ENCODE peak calls at places on chromosomes 6 and 20, in five cellular contexts. One of them, this sample, is unnamed.

GRCh38 chr6:84657486-84657885 is 106.9 kb downstream of the TBX18 start:
- DNase-seq in neural crest cell: no peak
- DNase-seq in activated T-helper 1 cell treated with anti-CD3 and anti-CD28 coated beads, Interleukin-2, amount 50 U/mL, for 16 hours: no peak
- DNase-seq in activated naive CD4-positive, alpha-beta T cell treated with anti-CD3 and anti-CD28 coated beads, Interleukin-2, amount 10 ng/mL, durations not matched to agents 7 days and 5 days: no peak
- DNase-seq in NCI-H1105: no peak
- DNase-seq in this sample: no peak

GRCh38 chr6:10521104-10521808 is at the start of gene GCNT2:
- DNase-seq in neural crest cell: no peak
- DNase-seq in NCI-H1105: no peak
- DNase-seq in activated naive CD4-positive, alpha-beta T cell treated with anti-CD3 and anti-CD28 coated beads, Interleukin-2, amount 10 ng/mL, durations not matched to agents 7 days and 5 days: no peak
- DNase-seq in activated T-helper 1 cell treated with anti-CD3 and anti-CD28 coated beads, Interleukin-2, amount 50 U/mL, for 16 hours: no peak
- DNase-seq in this sample: peak; percentile 28

GRCh38 chr6:117145940-117146339 is 119.4 kb upstream of the VGLL2 start:
- DNase-seq in NCI-H1105: no peak
- DNase-seq in neural crest cell: no peak
- DNase-seq in activated naive CD4-positive, alpha-beta T cell treated with anti-CD3 and anti-CD28 coated beads, Interleukin-2, amount 10 ng/mL, durations not matched to agents 7 days and 5 days: no peak
- DNase-seq in activated T-helper 1 cell treated with anti-CD3 and anti-CD28 coated beads, Interleukin-2, amount 50 U/mL, for 16 hours: no peak
- DNase-seq in this sample: no peak

GRCh38 chr6:37239950-37240713 is 17.4 kb upstream of the TBC1D22B start:
- DNase-seq in neural crest cell: no peak
- DNase-seq in activated naive CD4-positive, alpha-beta T cell treated with anti-CD3 and anti-CD28 coated beads, Interleukin-2, amount 10 ng/mL, durations not matched to agents 7 days and 5 days: peak; percentile 46
- DNase-seq in activated T-helper 1 cell treated with anti-CD3 and anti-CD28 coated beads, Interleukin-2, amount 50 U/mL, for 16 hours: peak; percentile 41
- DNase-seq in NCI-H1105: peak; percentile 96
- DNase-seq in this sample: no peak

GRCh38 chr6:88922775-88923548 is 40.5 kb downstream of the RNGTT start:
- DNase-seq in activated naive CD4-positive, alpha-beta T cell treated with anti-CD3 and anti-CD28 coated beads, Interleukin-2, amount 10 ng/mL, durations not matched to agents 7 days and 5 days: no peak
- DNase-seq in activated T-helper 1 cell treated with anti-CD3 and anti-CD28 coated beads, Interleukin-2, amount 50 U/mL, for 16 hours: no peak
- DNase-seq in neural crest cell: no peak
- DNase-seq in NCI-H1105: no peak
- DNase-seq in this sample: no peak

GRCh38 chr6:127345521-127345920 is 2.1 kb upstream of the ECHDC1 start:
- DNase-seq in NCI-H1105: no peak
- DNase-seq in activated T-helper 1 cell treated with anti-CD3 and anti-CD28 coated beads, Interleukin-2, amount 50 U/mL, for 16 hours: no peak
- DNase-seq in neural crest cell: no peak
- DNase-seq in activated naive CD4-positive, alpha-beta T cell treated with anti-CD3 and anti-CD28 coated beads, Interleukin-2, amount 10 ng/mL, durations not matched to agents 7 days and 5 days: no peak
- DNase-seq in this sample: no peak

GRCh38 chr6:110714143-110714542 is 101.1 kb downstream of the CDK19 start:
- DNase-seq in neural crest cell: no peak
- DNase-seq in NCI-H1105: no peak
- DNase-seq in activated T-helper 1 cell treated with anti-CD3 and anti-CD28 coated beads, Interleukin-2, amount 50 U/mL, for 16 hours: no peak
- DNase-seq in activated naive CD4-positive, alpha-beta T cell treated with anti-CD3 and anti-CD28 coated beads, Interleukin-2, amount 10 ng/mL, durations not matched to agents 7 days and 5 days: no peak
- DNase-seq in this sample: no peak

GRCh38 chr6:16130932-16131387 is 2.1 kb downstream of the MYLIP start:
- DNase-seq in NCI-H1105: peak; percentile 52
- DNase-seq in neural crest cell: no peak
- DNase-seq in activated naive CD4-positive, alpha-beta T cell treated with anti-CD3 and anti-CD28 coated beads, Interleukin-2, amount 10 ng/mL, durations not matched to agents 7 days and 5 days: peak; percentile 74
- DNase-seq in activated T-helper 1 cell treated with anti-CD3 and anti-CD28 coated beads, Interleukin-2, amount 50 U/mL, for 16 hours: no peak
- DNase-seq in this sample: no peak

GRCh38 chr6:16135078-16135477 is 6.2 kb downstream of the MYLIP start:
- DNase-seq in neural crest cell: no peak
- DNase-seq in activated T-helper 1 cell treated with anti-CD3 and anti-CD28 coated beads, Interleukin-2, amount 50 U/mL, for 16 hours: no peak
- DNase-seq in NCI-H1105: no peak
- DNase-seq in activated naive CD4-positive, alpha-beta T cell treated with anti-CD3 and anti-CD28 coated beads, Interleukin-2, amount 10 ng/mL, durations not matched to agents 7 days and 5 days: no peak
- DNase-seq in this sample: no peak

GRCh38 chr6:133290926-133291325 is 49.8 kb downstream of the EYA4 start:
- DNase-seq in neural crest cell: no peak
- DNase-seq in activated naive CD4-positive, alpha-beta T cell treated with anti-CD3 and anti-CD28 coated beads, Interleukin-2, amount 10 ng/mL, durations not matched to agents 7 days and 5 days: no peak
- DNase-seq in activated T-helper 1 cell treated with anti-CD3 and anti-CD28 coated beads, Interleukin-2, amount 50 U/mL, for 16 hours: no peak
- DNase-seq in NCI-H1105: no peak
- DNase-seq in this sample: no peak

GRCh38 chr20:664576-664975 is 11.0 kb downstream of the SCRT2 start:
- DNase-seq in activated T-helper 1 cell treated with anti-CD3 and anti-CD28 coated beads, Interleukin-2, amount 50 U/mL, for 16 hours: no peak
- DNase-seq in NCI-H1105: no peak
- DNase-seq in activated naive CD4-positive, alpha-beta T cell treated with anti-CD3 and anti-CD28 coated beads, Interleukin-2, amount 10 ng/mL, durations not matched to agents 7 days and 5 days: no peak
- DNase-seq in neural crest cell: no peak
- DNase-seq in this sample: no peak

GRCh38 chr6:62367601-62368000 is 81.6 kb upstream of the KHDRBS2 start:
- DNase-seq in activated naive CD4-positive, alpha-beta T cell treated with anti-CD3 and anti-CD28 coated beads, Interleukin-2, amount 10 ng/mL, durations not matched to agents 7 days and 5 days: no peak
- DNase-seq in activated T-helper 1 cell treated with anti-CD3 and anti-CD28 coated beads, Interleukin-2, amount 50 U/mL, for 16 hours: no peak
- DNase-seq in NCI-H1105: no peak
- DNase-seq in neural crest cell: no peak
- DNase-seq in this sample: no peak

GRCh38 chr20:36872857-36873256 is 3.1 kb upstream of the TLDC2 start:
- DNase-seq in activated T-helper 1 cell treated with anti-CD3 and anti-CD28 coated beads, Interleukin-2, amount 50 U/mL, for 16 hours: no peak
- DNase-seq in NCI-H1105: no peak
- DNase-seq in neural crest cell: no peak
- DNase-seq in activated naive CD4-positive, alpha-beta T cell treated with anti-CD3 and anti-CD28 coated beads, Interleukin-2, amount 10 ng/mL, durations not matched to agents 7 days and 5 days: no peak
- DNase-seq in this sample: no peak

GRCh38 chr6:169188051-169188863 is 65.4 kb downstream of the THBS2 start:
- DNase-seq in neural crest cell: no peak
- DNase-seq in activated naive CD4-positive, alpha-beta T cell treated with anti-CD3 and anti-CD28 coated beads, Interleukin-2, amount 10 ng/mL, durations not matched to agents 7 days and 5 days: no peak
- DNase-seq in activated T-helper 1 cell treated with anti-CD3 and anti-CD28 coated beads, Interleukin-2, amount 50 U/mL, for 16 hours: no peak
- DNase-seq in NCI-H1105: no peak
- DNase-seq in this sample: no peak

GRCh38 chr6:155224031-155224451 is 39.8 kb upstream of the CLDN20 start:
- DNase-seq in NCI-H1105: no peak
- DNase-seq in neural crest cell: no peak
- DNase-seq in activated naive CD4-positive, alpha-beta T cell treated with anti-CD3 and anti-CD28 coated beads, Interleukin-2, amount 10 ng/mL, durations not matched to agents 7 days and 5 days: peak; percentile 45
- DNase-seq in activated T-helper 1 cell treated with anti-CD3 and anti-CD28 coated beads, Interleukin-2, amount 50 U/mL, for 16 hours: no peak
- DNase-seq in this sample: no peak

GRCh38 chr6:160667854-160668481 is 3.9 kb upstream of the LPA start:
- DNase-seq in activated naive CD4-positive, alpha-beta T cell treated with anti-CD3 and anti-CD28 coated beads, Interleukin-2, amount 10 ng/mL, durations not matched to agents 7 days and 5 days: peak; percentile 66
- DNase-seq in neural crest cell: peak; percentile 3
- DNase-seq in NCI-H1105: peak; percentile 64
- DNase-seq in activated T-helper 1 cell treated with anti-CD3 and anti-CD28 coated beads, Interleukin-2, amount 50 U/mL, for 16 hours: no peak
- DNase-seq in this sample: no peak

GRCh38 chr20:15446373-15446772 is 1109.0 kb upstream of the FLRT3 start:
- DNase-seq in activated naive CD4-positive, alpha-beta T cell treated with anti-CD3 and anti-CD28 coated beads, Interleukin-2, amount 10 ng/mL, durations not matched to agents 7 days and 5 days: no peak
- DNase-seq in activated T-helper 1 cell treated with anti-CD3 and anti-CD28 coated beads, Interleukin-2, amount 50 U/mL, for 16 hours: no peak
- DNase-seq in neural crest cell: no peak
- DNase-seq in NCI-H1105: peak; percentile 27
- DNase-seq in this sample: no peak

GRCh38 chr20:37990571-37991151 is 42.6 kb downstream of the TTI1 start:
- DNase-seq in neural crest cell: no peak
- DNase-seq in activated naive CD4-positive, alpha-beta T cell treated with anti-CD3 and anti-CD28 coated beads, Interleukin-2, amount 10 ng/mL, durations not matched to agents 7 days and 5 days: peak; percentile 65
- DNase-seq in NCI-H1105: no peak
- DNase-seq in activated T-helper 1 cell treated with anti-CD3 and anti-CD28 coated beads, Interleukin-2, amount 50 U/mL, for 16 hours: no peak
- DNase-seq in this sample: no peak

GRCh38 chr20:41428285-41428684 is 61.7 kb upstream of the EMILIN3 start:
- DNase-seq in activated naive CD4-positive, alpha-beta T cell treated with anti-CD3 and anti-CD28 coated beads, Interleukin-2, amount 10 ng/mL, durations not matched to agents 7 days and 5 days: peak; percentile 67
- DNase-seq in NCI-H1105: no peak
- DNase-seq in neural crest cell: no peak
- DNase-seq in activated T-helper 1 cell treated with anti-CD3 and anti-CD28 coated beads, Interleukin-2, amount 50 U/mL, for 16 hours: no peak
- DNase-seq in this sample: no peak

GRCh38 chr20:48697845-48698491 is 129.8 kb downstream of the PREX1 start:
- DNase-seq in activated naive CD4-positive, alpha-beta T cell treated with anti-CD3 and anti-CD28 coated beads, Interleukin-2, amount 10 ng/mL, durations not matched to agents 7 days and 5 days: no peak
- DNase-seq in NCI-H1105: peak; percentile 88
- DNase-seq in neural crest cell: no peak
- DNase-seq in activated T-helper 1 cell treated with anti-CD3 and anti-CD28 coated beads, Interleukin-2, amount 50 U/mL, for 16 hours: no peak
- DNase-seq in this sample: no peak

GRCh38 chr20:44079968-44080560 is 106.9 kb downstream of the JPH2 start:
- DNase-seq in NCI-H1105: no peak
- DNase-seq in activated naive CD4-positive, alpha-beta T cell treated with anti-CD3 and anti-CD28 coated beads, Interleukin-2, amount 10 ng/mL, durations not matched to agents 7 days and 5 days: no peak
- DNase-seq in activated T-helper 1 cell treated with anti-CD3 and anti-CD28 coated beads, Interleukin-2, amount 50 U/mL, for 16 hours: no peak
- DNase-seq in neural crest cell: no peak
- DNase-seq in this sample: no peak

GRCh38 chr6:160275511-160276003 is 16.9 kb upstream of the SLC22A2 start:
- DNase-seq in activated T-helper 1 cell treated with anti-CD3 and anti-CD28 coated beads, Interleukin-2, amount 50 U/mL, for 16 hours: no peak
- DNase-seq in NCI-H1105: no peak
- DNase-seq in neural crest cell: no peak
- DNase-seq in activated naive CD4-positive, alpha-beta T cell treated with anti-CD3 and anti-CD28 coated beads, Interleukin-2, amount 10 ng/mL, durations not matched to agents 7 days and 5 days: no peak
- DNase-seq in this sample: no peak

GRCh38 chr6:12275084-12275483 is 15.1 kb upstream of the EDN1 start:
- DNase-seq in NCI-H1105: no peak
- DNase-seq in activated naive CD4-positive, alpha-beta T cell treated with anti-CD3 and anti-CD28 coated beads, Interleukin-2, amount 10 ng/mL, durations not matched to agents 7 days and 5 days: no peak
- DNase-seq in activated T-helper 1 cell treated with anti-CD3 and anti-CD28 coated beads, Interleukin-2, amount 50 U/mL, for 16 hours: no peak
- DNase-seq in neural crest cell: no peak
- DNase-seq in this sample: no peak

GRCh38 chr6:153312633-153313032 is 181.6 kb upstream of the RGS17 start:
- DNase-seq in activated T-helper 1 cell treated with anti-CD3 and anti-CD28 coated beads, Interleukin-2, amount 50 U/mL, for 16 hours: no peak
- DNase-seq in neural crest cell: peak; percentile 9
- DNase-seq in activated naive CD4-positive, alpha-beta T cell treated with anti-CD3 and anti-CD28 coated beads, Interleukin-2, amount 10 ng/mL, durations not matched to agents 7 days and 5 days: peak; percentile 49
- DNase-seq in NCI-H1105: peak; percentile 84
- DNase-seq in this sample: peak; percentile 54

This sample was measured in NCI-H1417 treated with DMSO at 0.1 percent for 48 hours.